ENCODE peak calls at places on chromosomes 7 and 10, in eight cellular contexts. E is GM20000, T is cardiac fibroblast, R is AG09309, Q is transverse colon, B is IMR-90, U is PC-3, H is WTC11. Y is an unnamed sample.
A peak's percentile ranks its signal among the peaks of the same experiment; 100 is the strongest.

GRCh38 chr7:129970816-129971215 is 18.1 kb upstream of the UBE2H start:
- DNase-seq in E (no peak), T (no peak), R (no peak), Q (peak; percentile 80), B (no peak), U (peak; percentile 75), H (no peak), Y (no peak)

GRCh38 chr7:24902276-24902675 is 77.7 kb downstream of the OSBPL3 start:
- DNase-seq in E (no peak), T (no peak), R (no peak), Q (no peak), B (peak; percentile 71), U (no peak), H (no peak), Y (no peak)

GRCh38 chr7:92177362-92177761 is 1.6 kb downstream of the LRRD1 start:
- DNase-seq in E (no peak), T (peak; percentile 20), R (peak; percentile 7), Q (no peak), B (peak; percentile 70), U (peak; percentile 39), H (no peak), Y (no peak)

GRCh38 chr10:112261281-112261822 is 21.8 kb upstream of the TECTB start:
- DNase-seq in E (no peak), T (peak; percentile 3), R (peak; percentile 28), Q (no peak), B (peak; percentile 77), U (no peak), H (no peak), Y (no peak)

GRCh38 chr10:12396567-12396966 is 47.2 kb downstream of the CAMK1D start:
- DNase-seq in E (no peak), T (no peak), R (no peak), Q (no peak), B (peak; percentile 35), U (no peak), H (no peak), Y (no peak)

GRCh38 chr7:28956608-28957063 is 1.5 kb downstream of the TRIL start:
- DNase-seq in E (peak; percentile 74), T (peak; percentile 66), R (no peak), Q (peak; percentile 70), B (peak; percentile 5), U (peak; percentile 76), H (peak; percentile 88), Y (no peak)

GRCh38 chr7:113078321-113078720 is 8.3 kb downstream of the GPR85 start:
- DNase-seq in E (no peak), T (no peak), R (no peak), Q (no peak), B (no peak), U (no peak), H (no peak), Y (no peak)

GRCh38 chr10:85492684-85493083 is 873.9 kb downstream of the GRID1 start:
- DNase-seq in E (no peak), T (no peak), R (no peak), Q (no peak), B (no peak), U (no peak), H (peak; percentile 45), Y (no peak)

GRCh38 chr10:5691786-5692185 is 7.1 kb downstream of the TASOR2 start:
- DNase-seq in E (no peak), T (no peak), R (no peak), Q (no peak), B (no peak), U (no peak), H (no peak), Y (no peak)

GRCh38 chr10:74949843-74950765 is 123.7 kb downstream of the KAT6B start:
- DNase-seq in E (no peak), T (no peak), R (no peak), Q (no peak), B (peak; percentile 16), U (peak; percentile 42), H (no peak), Y (no peak)

GRCh38 chr10:128684215-128684614 is 558.0 kb upstream of the MKI67 start:
- DNase-seq in E (no peak), T (no peak), R (no peak), Q (no peak), B (no peak), U (no peak), H (no peak), Y (no peak)

GRCh38 chr7:157054927-157055326 is 44.5 kb upstream of the MNX1 start:
- DNase-seq in E (no peak), T (no peak), R (no peak), Q (no peak), B (no peak), U (no peak), H (no peak), Y (no peak)

GRCh38 chr10:81696609-81697388 is 178.2 kb upstream of the NRG3 start:
- DNase-seq in E (no peak), T (no peak), R (no peak), Q (no peak), B (no peak), U (no peak), H (peak; percentile 61), Y (no peak)

GRCh38 chr7:12066561-12066960 is 144.5 kb upstream of the TMEM106B start:
- DNase-seq in E (no peak), T (no peak), R (no peak), Q (no peak), B (peak; percentile 21), U (peak; percentile 92), H (no peak), Y (no peak)

GRCh38 chr7:128459394-128459878 is 3.8 kb downstream of the HILPDA start:
- DNase-seq in E (peak; percentile 77), T (peak; percentile 83), R (no peak), Q (peak; percentile 77), B (peak; percentile 75), U (peak; percentile 63), H (peak; percentile 65), Y (peak; percentile 62)

GRCh38 chr7:116167177-116167576 is 43.2 kb upstream of the TES start:
- DNase-seq in E (no peak), T (no peak), R (no peak), Q (no peak), B (no peak), U (no peak), H (peak; percentile 29), Y (no peak)

GRCh38 chr7:108294595-108294994 is 161.6 kb downstream of the NRCAM start:
- DNase-seq in E (peak; percentile 25), T (peak; percentile 37), R (no peak), Q (no peak), B (no peak), U (no peak), H (no peak), Y (no peak)

GRCh38 chr7:79520543-79520942 is 67.1 kb upstream of the MAGI2 start:
- DNase-seq in E (no peak), T (no peak), R (no peak), Q (no peak), B (peak; percentile 8), U (no peak), H (no peak), Y (no peak)

GRCh38 chr7:158501300-158502067 is 86.1 kb downstream of the PTPRN2 start:
- DNase-seq in E (no peak), T (no peak), R (no peak), Q (no peak), B (no peak), U (no peak), H (no peak), Y (no peak)

DNA sequence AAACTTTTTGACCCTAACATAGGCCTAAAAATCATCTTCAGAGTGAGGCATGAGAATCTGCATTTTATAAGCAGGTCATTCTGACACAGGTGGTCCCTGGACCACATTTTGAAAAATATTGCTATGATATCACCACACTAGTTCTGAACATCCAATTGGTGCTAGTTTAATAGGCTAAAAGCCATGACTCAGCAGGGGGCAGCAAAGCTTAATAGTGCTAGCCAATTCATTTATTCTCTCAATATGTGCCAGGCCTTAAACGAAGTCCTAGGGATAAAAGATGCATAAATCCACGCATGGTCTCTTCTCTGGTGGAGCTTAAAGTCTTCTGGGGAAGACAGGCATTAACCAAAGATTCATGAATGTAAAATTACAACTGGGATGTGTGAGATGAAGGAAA is 10.2 kb upstream of the SLC25A28 start:
- DNase-seq in E (peak; percentile 22), T (peak; percentile 76), R (peak; percentile 31), Q (peak; percentile 29), B (peak; percentile 64), U (peak; percentile 53), H (no peak), Y (no peak)
- TF ChIP-seq CTCF in E (peak; percentile 26), T (peak; percentile 25), R (peak; percentile 51), Q (peak; percentile 28), B (peak; percentile 69), U (peak; percentile 64), H (no peak), Y (peak; percentile 65)

DNA sequence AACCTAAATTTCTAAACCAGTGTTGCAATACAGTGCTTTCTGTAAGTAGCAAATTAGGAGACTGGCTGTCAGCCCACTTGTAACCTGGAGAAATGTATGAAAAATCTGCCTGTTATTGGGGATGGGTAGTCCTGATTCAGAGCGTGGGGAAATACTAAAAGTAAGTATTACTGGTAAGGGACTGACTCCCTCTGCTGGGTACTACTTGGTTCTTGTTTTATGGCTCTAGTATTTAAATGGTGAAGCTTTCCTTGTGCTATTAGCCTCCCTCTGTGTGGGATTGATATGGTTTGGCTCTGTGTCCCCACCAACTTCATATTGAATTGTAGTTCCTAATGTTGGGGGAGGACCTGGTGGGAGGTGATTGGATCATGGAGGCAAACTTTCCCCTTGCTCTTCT is 886.1 kb downstream of the SORCS1 start:
- DNase-seq in E (no peak), T (peak; percentile 7), R (no peak), Q (no peak), B (no peak), U (peak; percentile 41), H (no peak), Y (no peak)
- TF ChIP-seq CTCF in E (no peak), T (no peak), R (no peak), Q (no peak), B (no peak), U (peak; percentile 28), H (no peak), Y (no peak)

GRCh38 chr7:98899816-98900215 is 21.5 kb downstream of the TRRAP start:
- DNase-seq in E (no peak), T (no peak), R (no peak), Q (no peak), B (no peak), U (no peak), H (no peak), Y (no peak)

GRCh38 chr7:98900815-98901214 is 22.5 kb downstream of the TRRAP start:
- DNase-seq in E (no peak), T (no peak), R (no peak), Q (no peak), B (no peak), U (no peak), H (no peak), Y (no peak)

GRCh38 chr7:98907570-98907969 is 29.2 kb downstream of the TRRAP start:
- DNase-seq in E (no peak), T (no peak), R (no peak), Q (no peak), B (no peak), U (no peak), H (peak; percentile 51), Y (no peak)

GRCh38 chr7:98902523-98902922 is 24.2 kb downstream of the TRRAP start:
- DNase-seq in E (no peak), T (no peak), R (no peak), Q (no peak), B (no peak), U (no peak), H (no peak), Y (no peak)

GRCh38 chr7:98903246-98903645 is 24.9 kb downstream of the TRRAP start:
- DNase-seq in E (no peak), T (no peak), R (no peak), Q (no peak), B (no peak), U (no peak), H (no peak), Y (no peak)
- TF ChIP-seq CTCF in E (no peak), T (no peak), R (no peak), Q (no peak), B (no peak), U (no peak), H (no peak), Y (no peak)

GRCh38 chr7:143504937-143505297 is 27.2 kb downstream of the TAS2R41 start:
- DNase-seq in E (no peak), T (peak; percentile 18), R (no peak), Q (no peak), B (no peak), U (peak; percentile 34), H (no peak), Y (no peak)
- TF ChIP-seq CTCF in E (no peak), T (no peak), R (no peak), Q (no peak), B (no peak), U (peak; percentile 25), H (no peak), Y (no peak)